ENCODE peak calls at places on chromosomes 7 and 10, in four cellular contexts. C, D, S and K are unnamed samples.

GRCh38 chr10:95312264-95312663 is 21.5 kb upstream of the PDLIM1 start:
- DNase-seq in C (no peak), S (no peak), D (no peak), K (no peak)

GRCh38 chr7:52944916-52945315 is 90.5 kb upstream of the POM121L12 start:
- DNase-seq in C (no peak), D (no peak), S (no peak), K (no peak)

GRCh38 chr10:77925410-77925794 is 1.2 kb downstream of the DLG5 start:
- DNase-seq in C (peak; percentile 51), S (no peak), D (no peak), K (no peak)

GRCh38 chr10:43257210-43258031 is 9.4 kb downstream of the RASGEF1A start:
- DNase-seq in C (no peak), S (no peak), D (no peak), K (no peak)

GRCh38 chr7:40721344-40721949 is 586.6 kb downstream of the SUGCT start:
- DNase-seq in C (no peak), S (no peak), D (no peak), K (no peak)

GRCh38 chr10:85430991-85431390 is 935.6 kb downstream of the GRID1 start:
- DNase-seq in S (peak; percentile 9), C (no peak), D (no peak), K (no peak)

GRCh38 chr7:106957766-106958165 is 86.7 kb upstream of the PRKAR2B start:
- DNase-seq in D (no peak), C (no peak), S (no peak), K (no peak)

GRCh38 chr7:149669121-149669818 is 104.1 kb downstream of the ZNF467 start:
- DNase-seq in C (peak; percentile 54), S (peak; percentile 7), D (no peak), K (no peak)

GRCh38 chr7:66778201-66778600 is 37.7 kb downstream of the RABGEF1 start:
- DNase-seq in S (no peak), D (no peak), C (no peak), K (no peak)

GRCh38 chr10:124650820-124651401 is 93.3 kb downstream of the FAM53B start:
- DNase-seq in C (no peak), S (no peak), D (no peak), K (no peak)

GRCh38 chr7:84549409-84549808 is 354.8 kb upstream of the SEMA3A start:
- DNase-seq in D (no peak), C (peak; percentile 39), S (no peak), K (no peak)

GRCh38 chr7:40923631-40924030 is 779.3 kb downstream of the INHBA start:
- DNase-seq in D (no peak), C (no peak), S (no peak), K (no peak)

GRCh38 chr10:76433161-76434005 is 1002.0 kb downstream of the LRMDA start:
- DNase-seq in D (peak; percentile 72), S (peak; percentile 9), C (no peak), K (no peak)

GRCh38 chr7:116582164-116582732 is 57.4 kb downstream of the CAV1 start:
- DNase-seq in D (no peak), C (peak; percentile 51), S (no peak), K (no peak)

GRCh38 chr10:103367379-103367781 is 396 bp upstream of the TAF5 start:
- DNase-seq in S (no peak), D (no peak), C (no peak), K (no peak)

GRCh38 chr7:121519548-121520521 is 123.7 kb upstream of the FAM3C start:
- DNase-seq in C (no peak), D (peak; percentile 19), S (no peak), K (no peak)

GRCh38 chr10:32332299-32332750 is 14.6 kb downstream of the EPC1 start:
- DNase-seq in C (peak; percentile 13), D (no peak), S (no peak), K (no peak)

GRCh38 chr10:16941865-16942264 is 124.6 kb upstream of the RSU1 start:
- DNase-seq in S (no peak), C (peak; percentile 9), D (no peak), K (no peak)

GRCh38 chr7:151103973-151104372 is 17.7 kb downstream of the AGAP3 start:
- DNase-seq in S (no peak), C (no peak), D (no peak), K (no peak)

GRCh38 chr10:86594535-86594934 is 59.8 kb upstream of the OPN4 start:
- DNase-seq in D (no peak), C (peak; percentile 49), S (no peak), K (no peak)

GRCh38 chr10:86595496-86595895 is 58.9 kb upstream of the OPN4 start:
- DNase-seq in D (no peak), S (no peak), C (no peak), K (no peak)

GRCh38 chr10:86596266-86596665 is 58.1 kb upstream of the OPN4 start:
- DNase-seq in S (no peak), C (no peak), D (no peak), K (no peak)

GRCh38 chr10:86591436-86591835 is 62.9 kb upstream of the OPN4 start:
- DNase-seq in D (no peak), S (no peak), C (no peak), K (no peak)

DNA sequence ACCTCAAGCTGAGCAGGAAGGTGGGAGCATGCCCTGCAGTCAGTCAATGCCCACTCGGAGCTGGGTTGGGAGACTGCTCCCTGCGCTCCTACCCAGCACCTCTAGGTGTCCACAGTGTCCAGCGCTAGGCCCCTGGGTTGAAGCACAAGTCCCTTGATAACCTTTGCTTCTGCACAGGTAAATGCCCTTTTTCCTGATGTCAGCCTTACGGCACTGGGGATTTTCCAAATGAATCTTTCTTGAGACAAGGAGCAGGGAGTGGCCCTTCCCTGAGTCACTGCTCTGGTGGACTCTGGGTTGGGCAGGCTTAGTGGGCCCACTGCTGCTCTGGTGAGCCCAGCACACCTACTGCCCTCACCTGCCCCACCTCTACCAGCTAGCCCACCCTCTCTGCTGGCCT is 61.9 kb upstream of the OPN4 start:
- DNase-seq in D (no peak), S (peak; percentile 23), C (no peak), K (no peak)
- TF ChIP-seq CTCF in D (peak; percentile 52), S (peak; percentile 71), C (no peak), K (no peak)

GRCh38 chr10:121592155-121592890 is 5.9 kb downstream of the FGFR2 start:
- DNase-seq in D (no peak), S (no peak), C (no peak), K (no peak)
- TF ChIP-seq CTCF in D (no peak), S (no peak), C (no peak), K (no peak)

GRCh38 chr7:120431016-120431415 is 158.0 kb downstream of the KCND2 start:
- DNase-seq in C (no peak), S (no peak), D (no peak), K (no peak)
- TF ChIP-seq CTCF in C (no peak), S (no peak), D (no peak), K (no peak)

GRCh38 chr7:45867471-45867870 is 5.4 kb downstream of the CCDC201 start:
- DNase-seq in D (no peak), C (no peak), S (no peak), K (no peak)

GRCh38 chr7:45865594-45866410 is 7.1 kb downstream of the CCDC201 start:
- DNase-seq in C (no peak), S (peak; percentile 34), D (no peak), K (no peak)

GRCh38 chr7:45869426-45869825 is 3.5 kb downstream of the CCDC201 start:
- DNase-seq in S (no peak), C (peak; percentile 15), D (no peak), K (no peak)

GRCh38 chr7:45863715-45864114 is 9.2 kb downstream of the CCDC201 start:
- DNase-seq in D (no peak), C (no peak), S (peak; percentile 23), K (no peak)
- TF ChIP-seq CTCF in D (no peak), C (peak; percentile 5), S (peak; percentile 62), K (no peak)

GRCh38 chr7:25180592-25180923 is 47.7 kb downstream of the NPVF start:
- DNase-seq in S (no peak), C (no peak), D (no peak), K (no peak)
- TF ChIP-seq CTCF in S (no peak), C (no peak), D (no peak), K (no peak)

DNA sequence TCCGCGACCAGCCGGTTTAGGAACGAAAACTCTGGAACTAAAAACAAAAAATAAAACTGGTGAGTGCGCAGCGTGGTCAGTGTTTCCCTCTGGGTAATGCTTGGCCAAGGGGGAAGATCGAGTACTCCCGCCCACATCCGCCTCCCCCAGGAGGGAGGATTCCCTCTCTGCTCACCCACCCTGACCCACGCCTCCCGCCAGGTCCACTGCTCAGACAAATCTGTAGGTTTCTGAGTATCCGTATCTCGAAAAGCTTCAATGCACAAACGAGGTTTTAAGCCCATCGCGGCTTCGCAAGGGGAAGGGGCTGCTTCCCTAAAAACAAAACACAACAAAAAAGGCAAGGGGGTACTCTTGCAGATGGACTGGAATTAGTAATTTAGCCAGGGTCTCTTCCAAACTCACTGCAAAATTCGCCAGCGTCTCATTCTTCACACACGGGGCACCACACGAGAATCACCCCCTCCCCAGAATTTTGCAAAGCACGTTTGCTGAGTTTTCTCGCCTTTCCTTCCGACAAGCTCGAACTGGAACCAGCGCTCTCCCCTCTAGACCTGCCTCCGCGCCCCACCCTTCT is 75.2 kb downstream of the INSIG1 start:
- DNase-seq in D (no peak), C (no peak), S (no peak), K (no peak)
- TF ChIP-seq CTCF in D (no peak), C (peak; percentile 9), S (no peak), K (no peak)

DNA sequence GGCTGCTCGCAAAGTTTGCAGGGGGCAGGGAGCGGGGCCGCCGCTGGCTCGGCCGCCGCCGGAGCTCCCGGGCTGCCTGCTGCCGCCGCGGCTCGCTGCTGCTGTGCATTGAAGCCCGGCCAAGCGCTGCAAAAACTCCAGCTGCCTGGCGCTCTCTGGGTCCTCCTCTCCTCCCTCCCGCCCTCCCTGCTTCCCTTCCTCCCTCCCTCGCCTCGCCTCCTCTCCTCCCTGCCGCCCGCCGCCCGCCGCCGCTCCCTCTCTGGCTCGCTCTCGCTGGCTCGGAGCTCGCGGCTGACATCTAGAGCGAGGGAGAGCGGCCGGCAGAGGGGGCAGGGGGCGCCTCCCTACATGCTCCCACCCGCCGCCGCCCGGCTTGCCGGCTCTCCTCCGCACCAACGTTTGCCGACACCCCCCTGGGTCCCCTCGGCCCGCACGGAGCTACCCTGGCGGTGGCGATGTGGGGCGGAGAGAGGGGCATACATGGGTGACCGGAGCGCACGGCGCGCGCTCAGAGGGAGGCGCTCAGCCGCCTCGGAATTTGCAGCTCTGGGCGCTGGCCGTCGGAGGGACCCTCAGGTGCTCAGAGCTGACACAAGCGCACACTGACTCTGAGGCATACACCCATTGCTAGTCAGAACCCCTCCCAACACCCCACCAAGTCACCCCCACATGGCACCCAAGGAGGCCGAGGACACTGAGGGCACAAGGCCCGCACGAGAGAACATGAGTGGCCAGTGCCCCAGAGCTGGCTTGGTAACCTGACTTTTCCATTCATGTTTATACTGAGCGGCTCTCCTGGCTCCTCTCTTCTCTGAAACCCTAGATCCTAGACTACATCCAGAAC is 1.2 kb upstream of the PLXNA4 start:
- DNase-seq in S (no peak), D (peak; percentile 84), C (peak; percentile 75), K (peak; percentile 51)
- TF ChIP-seq CTCF in S (peak; percentile 1), D (peak; percentile 39), C (peak; percentile 13), K (peak; percentile 15)